ENCODE peak calls at places on chromosomes 7 and 10, in six cellular contexts. One of them, this sample, is unnamed.

GRCh38 chr10:20598590-20598989 is 298.5 kb downstream of the NEBL start:
- DNase-seq in left cardiac atrium: peak; percentile 72
- DNase-seq in thoracic aorta: peak; percentile 43
- DNase-seq in GM03348: peak; percentile 24
- DNase-seq in aorta: peak; percentile 87
- DNase-seq in cardiac fibroblast: peak; percentile 89
- DNase-seq in this sample: no peak

GRCh38 chr7:17640730-17641377 is 299.4 kb downstream of the SNX13 start:
- DNase-seq in left cardiac atrium: no peak
- DNase-seq in thoracic aorta: no peak
- DNase-seq in GM03348: peak; percentile 30
- DNase-seq in aorta: no peak
- DNase-seq in cardiac fibroblast: peak; percentile 73
- DNase-seq in this sample: peak; percentile 26

GRCh38 chr10:94002156-94002555 is 8.4 kb downstream of the PLCE1 start:
- DNase-seq in left cardiac atrium: peak; percentile 56
- DNase-seq in thoracic aorta: no peak
- DNase-seq in GM03348: no peak
- DNase-seq in aorta: no peak
- DNase-seq in cardiac fibroblast: no peak
- DNase-seq in this sample: no peak

GRCh38 chr10:67115972-67116371 is 190.1 kb downstream of the LRRTM3 start:
- DNase-seq in left cardiac atrium: no peak
- DNase-seq in thoracic aorta: no peak
- DNase-seq in GM03348: no peak
- DNase-seq in aorta: no peak
- DNase-seq in cardiac fibroblast: peak; percentile 71
- DNase-seq in this sample: no peak

GRCh38 chr7:70726294-70726693 is 405.6 kb upstream of the GALNT17 start:
- DNase-seq in left cardiac atrium: no peak
- DNase-seq in thoracic aorta: no peak
- DNase-seq in GM03348: no peak
- DNase-seq in aorta: no peak
- DNase-seq in cardiac fibroblast: no peak
- DNase-seq in this sample: no peak

GRCh38 chr7:29342761-29343160 is 148.2 kb downstream of the CHN2 start:
- DNase-seq in left cardiac atrium: no peak
- DNase-seq in thoracic aorta: no peak
- DNase-seq in GM03348: peak; percentile 47
- DNase-seq in aorta: no peak
- DNase-seq in cardiac fibroblast: peak; percentile 48
- DNase-seq in this sample: no peak

GRCh38 chr7:141701489-141702046 is 398 bp downstream of the DENND11 start:
- DNase-seq in left cardiac atrium: peak; percentile 48
- DNase-seq in thoracic aorta: no peak
- DNase-seq in GM03348: peak; percentile 78
- DNase-seq in aorta: peak; percentile 66
- DNase-seq in cardiac fibroblast: no peak
- DNase-seq in this sample: no peak

GRCh38 chr10:69696073-69696731 is 66.2 kb downstream of the FAM241B start:
- DNase-seq in left cardiac atrium: peak; percentile 44
- DNase-seq in thoracic aorta: no peak
- DNase-seq in GM03348: peak; percentile 52
- DNase-seq in aorta: no peak
- DNase-seq in cardiac fibroblast: peak; percentile 94
- DNase-seq in this sample: peak; percentile 25

GRCh38 chr10:47047127-47047504 is 135.9 kb downstream of the PTPN20 start:
- DNase-seq in left cardiac atrium: no peak
- DNase-seq in thoracic aorta: no peak
- DNase-seq in GM03348: no peak
- DNase-seq in aorta: peak; percentile 33
- DNase-seq in cardiac fibroblast: no peak
- DNase-seq in this sample: no peak

GRCh38 chr7:34296663-34297062 is 361.4 kb upstream of the NPSR1 start:
- DNase-seq in left cardiac atrium: no peak
- DNase-seq in thoracic aorta: no peak
- DNase-seq in GM03348: peak; percentile 50
- DNase-seq in aorta: no peak
- DNase-seq in cardiac fibroblast: peak; percentile 60
- DNase-seq in this sample: no peak

GRCh38 chr7:326845-327304 is 36.9 kb downstream of the FOXL3 start:
- DNase-seq in left cardiac atrium: peak; percentile 20
- DNase-seq in thoracic aorta: no peak
- DNase-seq in GM03348: no peak
- DNase-seq in aorta: no peak
- DNase-seq in cardiac fibroblast: no peak
- DNase-seq in this sample: no peak

GRCh38 chr7:42406358-42406757 is 169.3 kb upstream of the GLI3 start:
- DNase-seq in left cardiac atrium: no peak
- DNase-seq in thoracic aorta: no peak
- DNase-seq in GM03348: no peak
- DNase-seq in aorta: no peak
- DNase-seq in cardiac fibroblast: no peak
- DNase-seq in this sample: no peak

GRCh38 chr10:34889004-34889869 is 74.1 kb upstream of the PARD3 start:
- DNase-seq in left cardiac atrium: no peak
- DNase-seq in thoracic aorta: no peak
- DNase-seq in GM03348: no peak
- DNase-seq in aorta: no peak
- DNase-seq in cardiac fibroblast: peak; percentile 9
- DNase-seq in this sample: peak; percentile 48

GRCh38 chr10:92544296-92544695 is 29.6 kb downstream of the IDE start:
- DNase-seq in left cardiac atrium: no peak
- DNase-seq in thoracic aorta: no peak
- DNase-seq in GM03348: no peak
- DNase-seq in aorta: no peak
- DNase-seq in cardiac fibroblast: no peak
- DNase-seq in this sample: peak; percentile 95

GRCh38 chr7:27784399-27785053 is 44.6 kb downstream of the TAX1BP1 start:
- DNase-seq in left cardiac atrium: no peak
- DNase-seq in thoracic aorta: no peak
- DNase-seq in GM03348: peak; percentile 51
- DNase-seq in aorta: no peak
- DNase-seq in cardiac fibroblast: peak; percentile 82
- DNase-seq in this sample: peak; percentile 38

GRCh38 chr7:112467867-112468266 is 12.9 kb upstream of the LSMEM1 start:
- DNase-seq in left cardiac atrium: no peak
- DNase-seq in thoracic aorta: no peak
- DNase-seq in GM03348: no peak
- DNase-seq in aorta: no peak
- DNase-seq in cardiac fibroblast: no peak
- DNase-seq in this sample: no peak

GRCh38 chr10:13103554-13103953 is 3.6 kb downstream of the OPTN start:
- DNase-seq in left cardiac atrium: no peak
- DNase-seq in thoracic aorta: no peak
- DNase-seq in GM03348: no peak
- DNase-seq in aorta: no peak
- DNase-seq in cardiac fibroblast: no peak
- DNase-seq in this sample: no peak

GRCh38 chr7:139913555-139914135 is 84.6 kb downstream of the TBXAS1 start:
- DNase-seq in left cardiac atrium: no peak
- DNase-seq in thoracic aorta: no peak
- DNase-seq in GM03348: no peak
- DNase-seq in aorta: no peak
- DNase-seq in cardiac fibroblast: no peak
- DNase-seq in this sample: no peak

GRCh38 chr10:72567884-72568283 is 58.0 kb downstream of the MICU1 start:
- DNase-seq in left cardiac atrium: no peak
- DNase-seq in thoracic aorta: no peak
- DNase-seq in GM03348: no peak
- DNase-seq in aorta: no peak
- DNase-seq in cardiac fibroblast: peak; percentile 16
- DNase-seq in this sample: peak; percentile 5

GRCh38 chr7:67512481-67512880 is 515.8 kb downstream of the TYW1 start:
- DNase-seq in left cardiac atrium: no peak
- DNase-seq in thoracic aorta: no peak
- DNase-seq in GM03348: no peak
- DNase-seq in aorta: no peak
- DNase-seq in cardiac fibroblast: no peak
- DNase-seq in this sample: no peak

GRCh38 chr10:31138026-31138553 is 106.4 kb upstream of the ZNF438 start:
- DNase-seq in left cardiac atrium: no peak
- DNase-seq in thoracic aorta: no peak
- DNase-seq in GM03348: no peak
- DNase-seq in aorta: no peak
- DNase-seq in cardiac fibroblast: no peak
- DNase-seq in this sample: no peak

GRCh38 chr10:123703195-123703790 is 37.1 kb downstream of the GPR26 start:
- DNase-seq in left cardiac atrium: no peak
- DNase-seq in thoracic aorta: no peak
- DNase-seq in GM03348: no peak
- DNase-seq in aorta: no peak
- DNase-seq in cardiac fibroblast: no peak
- DNase-seq in this sample: no peak

GRCh38 chr7:108094375-108094774 is 35.8 kb downstream of the LAMB4 start:
- DNase-seq in left cardiac atrium: no peak
- DNase-seq in thoracic aorta: no peak
- DNase-seq in GM03348: peak; percentile 55
- DNase-seq in aorta: no peak
- DNase-seq in cardiac fibroblast: peak; percentile 94
- DNase-seq in this sample: peak; percentile 92

GRCh38 chr7:103540986-103541385 is 95.0 kb upstream of the SLC26A5 start:
- DNase-seq in left cardiac atrium: peak; percentile 76
- DNase-seq in thoracic aorta: peak; percentile 65
- DNase-seq in GM03348: peak; percentile 5
- DNase-seq in aorta: peak; percentile 83
- DNase-seq in cardiac fibroblast: no peak
- DNase-seq in this sample: no peak

This sample was measured in foreskin melanocyte.